ENCODE peak calls at places on chromosomes 2 and 18, in seven cellular contexts. One of them, this sample, is unnamed.

GRCh38 chr2:149020432-149020851 is 18.1 kb upstream of the LYPD6B start:
- DNase-seq in heart left ventricle: no peak
- DNase-seq in sigmoid colon: no peak
- DNase-seq in CD4-positive, alpha-beta memory T cell: no peak
- DNase-seq in fibroblast of lung: no peak
- DNase-seq in heart right ventricle: no peak
- DNase-seq in CD8-positive, alpha-beta memory T cell: no peak
- DNase-seq in this sample: no peak

GRCh38 chr18:34742761-34743366 is 32.8 kb downstream of the DTNA start:
- DNase-seq in heart left ventricle: no peak
- DNase-seq in sigmoid colon: peak; percentile 68
- DNase-seq in CD4-positive, alpha-beta memory T cell: no peak
- DNase-seq in fibroblast of lung: no peak
- DNase-seq in heart right ventricle: no peak
- DNase-seq in CD8-positive, alpha-beta memory T cell: no peak
- DNase-seq in this sample: no peak

GRCh38 chr2:124048102-124048501 is 23.0 kb downstream of the CNTNAP5 start:
- DNase-seq in heart left ventricle: no peak
- DNase-seq in sigmoid colon: no peak
- DNase-seq in CD4-positive, alpha-beta memory T cell: no peak
- DNase-seq in fibroblast of lung: no peak
- DNase-seq in heart right ventricle: no peak
- DNase-seq in CD8-positive, alpha-beta memory T cell: no peak
- DNase-seq in this sample: no peak

GRCh38 chr2:29275186-29275585 is 160.0 kb downstream of the CLIP4 start:
- DNase-seq in heart left ventricle: no peak
- DNase-seq in sigmoid colon: peak; percentile 14
- DNase-seq in CD4-positive, alpha-beta memory T cell: no peak
- DNase-seq in fibroblast of lung: no peak
- DNase-seq in heart right ventricle: no peak
- DNase-seq in CD8-positive, alpha-beta memory T cell: no peak
- DNase-seq in this sample: no peak

GRCh38 chr2:774436-774835 is 97.2 kb upstream of the TMEM18 start:
- DNase-seq in heart left ventricle: no peak
- DNase-seq in sigmoid colon: no peak
- DNase-seq in CD4-positive, alpha-beta memory T cell: no peak
- DNase-seq in fibroblast of lung: no peak
- DNase-seq in heart right ventricle: no peak
- DNase-seq in CD8-positive, alpha-beta memory T cell: no peak
- DNase-seq in this sample: no peak

GRCh38 chr18:79914614-79915160 is 36.8 kb downstream of the SLC66A2 start:
- DNase-seq in heart left ventricle: no peak
- DNase-seq in sigmoid colon: no peak
- DNase-seq in CD4-positive, alpha-beta memory T cell: no peak
- DNase-seq in fibroblast of lung: no peak
- DNase-seq in heart right ventricle: no peak
- DNase-seq in CD8-positive, alpha-beta memory T cell: peak; percentile 42
- DNase-seq in this sample: no peak

GRCh38 chr2:121860033-121860810 is 104.8 kb downstream of the TSN start:
- DNase-seq in heart left ventricle: no peak
- DNase-seq in sigmoid colon: no peak
- DNase-seq in CD4-positive, alpha-beta memory T cell: no peak
- DNase-seq in fibroblast of lung: peak; percentile 58
- DNase-seq in heart right ventricle: no peak
- DNase-seq in CD8-positive, alpha-beta memory T cell: no peak
- DNase-seq in this sample: no peak

GRCh38 chr2:183543731-183544130 is 419.5 kb downstream of the NUP35 start:
- DNase-seq in heart left ventricle: no peak
- DNase-seq in sigmoid colon: no peak
- DNase-seq in CD4-positive, alpha-beta memory T cell: no peak
- DNase-seq in fibroblast of lung: no peak
- DNase-seq in heart right ventricle: no peak
- DNase-seq in CD8-positive, alpha-beta memory T cell: no peak
- DNase-seq in this sample: no peak

GRCh38 chr2:197134206-197134605 is 176.4 kb downstream of the ANKRD44 start:
- DNase-seq in heart left ventricle: no peak
- DNase-seq in sigmoid colon: no peak
- DNase-seq in CD4-positive, alpha-beta memory T cell: no peak
- DNase-seq in fibroblast of lung: peak; percentile 45
- DNase-seq in heart right ventricle: no peak
- DNase-seq in CD8-positive, alpha-beta memory T cell: no peak
- DNase-seq in this sample: no peak

GRCh38 chr2:111205774-111206173 is 85.1 kb downstream of the BCL2L11 start:
- DNase-seq in heart left ventricle: no peak
- DNase-seq in sigmoid colon: no peak
- DNase-seq in CD4-positive, alpha-beta memory T cell: no peak
- DNase-seq in fibroblast of lung: no peak
- DNase-seq in heart right ventricle: no peak
- DNase-seq in CD8-positive, alpha-beta memory T cell: no peak
- DNase-seq in this sample: no peak

GRCh38 chr18:74905245-74905644 is 303.7 kb downstream of the PTGR3 start:
- DNase-seq in heart left ventricle: no peak
- DNase-seq in sigmoid colon: peak; percentile 89
- DNase-seq in CD4-positive, alpha-beta memory T cell: no peak
- DNase-seq in fibroblast of lung: no peak
- DNase-seq in heart right ventricle: peak; percentile 19
- DNase-seq in CD8-positive, alpha-beta memory T cell: no peak
- DNase-seq in this sample: no peak

GRCh38 chr2:18253686-18254197 is 306.7 kb downstream of the RDH14 start:
- DNase-seq in heart left ventricle: no peak
- DNase-seq in sigmoid colon: no peak
- DNase-seq in CD4-positive, alpha-beta memory T cell: no peak
- DNase-seq in fibroblast of lung: no peak
- DNase-seq in heart right ventricle: no peak
- DNase-seq in CD8-positive, alpha-beta memory T cell: no peak
- DNase-seq in this sample: no peak

GRCh38 chr2:240655931-240656886 is 26.5 kb downstream of the AQP12B start:
- DNase-seq in heart left ventricle: no peak
- DNase-seq in sigmoid colon: peak; percentile 36
- DNase-seq in CD4-positive, alpha-beta memory T cell: no peak
- DNase-seq in fibroblast of lung: no peak
- DNase-seq in heart right ventricle: no peak
- DNase-seq in CD8-positive, alpha-beta memory T cell: no peak
- DNase-seq in this sample: no peak

GRCh38 chr2:192029089-192029488 is 165.6 kb downstream of the TMEFF2 start:
- DNase-seq in heart left ventricle: no peak
- DNase-seq in sigmoid colon: no peak
- DNase-seq in CD4-positive, alpha-beta memory T cell: no peak
- DNase-seq in fibroblast of lung: peak; percentile 24
- DNase-seq in heart right ventricle: no peak
- DNase-seq in CD8-positive, alpha-beta memory T cell: no peak
- DNase-seq in this sample: no peak

GRCh38 chr2:38499921-38500634 is 102.7 kb downstream of the HNRNPLL start:
- DNase-seq in heart left ventricle: no peak
- DNase-seq in sigmoid colon: peak; percentile 83
- DNase-seq in CD4-positive, alpha-beta memory T cell: no peak
- DNase-seq in fibroblast of lung: no peak
- DNase-seq in heart right ventricle: no peak
- DNase-seq in CD8-positive, alpha-beta memory T cell: no peak
- DNase-seq in this sample: peak; percentile 37

GRCh38 chr18:60417946-60418345 is 45.4 kb upstream of the MC4R start:
- DNase-seq in heart left ventricle: no peak
- DNase-seq in sigmoid colon: no peak
- DNase-seq in CD4-positive, alpha-beta memory T cell: no peak
- DNase-seq in fibroblast of lung: no peak
- DNase-seq in heart right ventricle: no peak
- DNase-seq in CD8-positive, alpha-beta memory T cell: no peak
- DNase-seq in this sample: no peak

GRCh38 chr2:106977707-106978106 is 91.7 kb upstream of the ST6GAL2 start:
- DNase-seq in heart left ventricle: no peak
- DNase-seq in sigmoid colon: no peak
- DNase-seq in CD4-positive, alpha-beta memory T cell: no peak
- DNase-seq in fibroblast of lung: peak; percentile 78
- DNase-seq in heart right ventricle: no peak
- DNase-seq in CD8-positive, alpha-beta memory T cell: no peak
- DNase-seq in this sample: no peak

GRCh38 chr2:231393149-231394131 is 2.1 kb upstream of the B3GNT7 start:
- DNase-seq in heart left ventricle: no peak
- DNase-seq in sigmoid colon: no peak
- DNase-seq in CD4-positive, alpha-beta memory T cell: no peak
- DNase-seq in fibroblast of lung: no peak
- DNase-seq in heart right ventricle: no peak
- DNase-seq in CD8-positive, alpha-beta memory T cell: no peak
- DNase-seq in this sample: no peak

GRCh38 chr2:121260370-121261154 is 24.4 kb downstream of the TFCP2L1 start:
- DNase-seq in heart left ventricle: no peak
- DNase-seq in sigmoid colon: peak; percentile 74
- DNase-seq in CD4-positive, alpha-beta memory T cell: no peak
- DNase-seq in fibroblast of lung: no peak
- DNase-seq in heart right ventricle: no peak
- DNase-seq in CD8-positive, alpha-beta memory T cell: no peak
- DNase-seq in this sample: no peak

GRCh38 chr2:25090801-25091200 is 48.9 kb downstream of the EFR3B start:
- DNase-seq in heart left ventricle: no peak
- DNase-seq in sigmoid colon: no peak
- DNase-seq in CD4-positive, alpha-beta memory T cell: no peak
- DNase-seq in fibroblast of lung: no peak
- DNase-seq in heart right ventricle: no peak
- DNase-seq in CD8-positive, alpha-beta memory T cell: no peak
- DNase-seq in this sample: no peak

GRCh38 chr2:36481709-36482108 is 116.3 kb downstream of the FEZ2 start:
- DNase-seq in heart left ventricle: no peak
- DNase-seq in sigmoid colon: no peak
- DNase-seq in CD4-positive, alpha-beta memory T cell: no peak
- DNase-seq in fibroblast of lung: no peak
- DNase-seq in heart right ventricle: no peak
- DNase-seq in CD8-positive, alpha-beta memory T cell: no peak
- DNase-seq in this sample: no peak

GRCh38 chr2:203706403-203706802 is at the start of gene CD28:
- DNase-seq in heart left ventricle: peak; percentile 65
- DNase-seq in sigmoid colon: peak; percentile 69
- DNase-seq in CD4-positive, alpha-beta memory T cell: peak; percentile 94
- DNase-seq in fibroblast of lung: no peak
- DNase-seq in heart right ventricle: peak; percentile 19
- DNase-seq in CD8-positive, alpha-beta memory T cell: peak; percentile 94
- DNase-seq in this sample: no peak

GRCh38 chr2:172340394-172340793 is 87.0 kb upstream of the ITGA6 start:
- DNase-seq in heart left ventricle: no peak
- DNase-seq in sigmoid colon: no peak
- DNase-seq in CD4-positive, alpha-beta memory T cell: no peak
- DNase-seq in fibroblast of lung: peak; percentile 9
- DNase-seq in heart right ventricle: no peak
- DNase-seq in CD8-positive, alpha-beta memory T cell: no peak
- DNase-seq in this sample: no peak

GRCh38 chr18:32040936-32041335 is 22.3 kb downstream of the RNF125 start:
- DNase-seq in heart left ventricle: no peak
- DNase-seq in sigmoid colon: no peak
- DNase-seq in CD4-positive, alpha-beta memory T cell: peak; percentile 75
- DNase-seq in fibroblast of lung: no peak
- DNase-seq in heart right ventricle: no peak
- DNase-seq in CD8-positive, alpha-beta memory T cell: peak; percentile 76
- DNase-seq in this sample: no peak

GRCh38 chr2:234031207-234031606 is 19.3 kb upstream of the SPP2 start:
- DNase-seq in heart left ventricle: no peak
- DNase-seq in sigmoid colon: no peak
- DNase-seq in CD4-positive, alpha-beta memory T cell: no peak
- DNase-seq in fibroblast of lung: peak; percentile 23
- DNase-seq in heart right ventricle: no peak
- DNase-seq in CD8-positive, alpha-beta memory T cell: no peak
- DNase-seq in this sample: no peak
- H3K36me3 ChIP-seq in heart left ventricle: no peaks in the 10 kb centered on the region
- H3K36me3 ChIP-seq in sigmoid colon: no peaks in the 10 kb centered on the region
- H3K36me3 ChIP-seq in CD4-positive, alpha-beta memory T cell: no peaks in the 10 kb centered on the region
- H3K36me3 ChIP-seq in fibroblast of lung: no peaks in the 10 kb centered on the region
- H3K36me3 ChIP-seq in heart right ventricle: no peaks in the 10 kb centered on the region
- H3K36me3 ChIP-seq in CD8-positive, alpha-beta memory T cell: no peaks in the 10 kb centered on the region
- H3K36me3 ChIP-seq in this sample: no peaks in the 10 kb centered on the region

DNA sequence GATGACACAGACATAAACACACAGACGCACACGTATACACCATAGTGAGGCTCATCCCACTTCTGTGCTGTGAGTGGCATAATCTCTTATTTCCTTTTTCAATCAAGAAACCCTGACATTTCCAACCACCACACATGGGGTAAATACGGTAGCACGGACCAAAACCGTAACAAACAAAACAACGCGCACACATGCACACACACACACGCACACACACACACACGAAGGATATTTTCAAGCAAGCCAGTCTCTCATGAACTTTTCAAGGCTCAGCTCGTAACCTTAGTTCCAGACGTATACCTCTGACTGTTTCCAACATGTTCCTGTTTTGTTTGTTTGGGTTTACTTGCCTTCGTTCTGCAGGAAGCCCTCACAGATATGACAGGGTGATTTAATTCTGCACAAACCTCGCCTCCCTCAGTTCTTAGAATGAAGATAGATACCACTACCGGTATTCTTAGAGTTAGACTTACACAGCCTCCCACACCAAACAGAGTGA is 119.8 kb downstream of the BCL2 start:
- DNase-seq in heart left ventricle: no peak
- DNase-seq in sigmoid colon: no peak
- DNase-seq in CD4-positive, alpha-beta memory T cell: peak; percentile 66
- DNase-seq in fibroblast of lung: no peak
- DNase-seq in heart right ventricle: no peak
- DNase-seq in CD8-positive, alpha-beta memory T cell: peak; percentile 64
- DNase-seq in this sample: no peak
- H3K4me3 ChIP-seq in heart left ventricle: no peak overlapping the region
- H3K4me3 ChIP-seq in sigmoid colon: no peak overlapping the region
- H3K4me3 ChIP-seq in CD4-positive, alpha-beta memory T cell: peak overlapping the region; percentile 64
- H3K4me3 ChIP-seq in fibroblast of lung: no peak overlapping the region
- H3K4me3 ChIP-seq in heart right ventricle: no peak overlapping the region
- H3K4me3 ChIP-seq in CD8-positive, alpha-beta memory T cell: peak overlapping the region; percentile 87
- H3K4me3 ChIP-seq in this sample: no peak overlapping the region

GRCh38 chr2:200538139-200538538 is 12.1 kb downstream of the SGO2 start:
- DNase-seq in heart left ventricle: no peak
- DNase-seq in sigmoid colon: no peak
- DNase-seq in CD4-positive, alpha-beta memory T cell: no peak
- DNase-seq in fibroblast of lung: no peak
- DNase-seq in heart right ventricle: no peak
- DNase-seq in CD8-positive, alpha-beta memory T cell: no peak
- DNase-seq in this sample: no peak
- H3K36me3 ChIP-seq in heart left ventricle: no peaks in the 10 kb centered on the region
- H3K36me3 ChIP-seq in sigmoid colon: no peaks in the 10 kb centered on the region
- H3K36me3 ChIP-seq in CD4-positive, alpha-beta memory T cell: no peaks in the 10 kb centered on the region
- H3K36me3 ChIP-seq in fibroblast of lung: peaks cover 1% of the 10 kb centered on the region
- H3K36me3 ChIP-seq in heart right ventricle: peaks cover 7% of the 10 kb centered on the region
- H3K36me3 ChIP-seq in CD8-positive, alpha-beta memory T cell: no peaks in the 10 kb centered on the region
- H3K36me3 ChIP-seq in this sample: no peaks in the 10 kb centered on the region

DNA sequence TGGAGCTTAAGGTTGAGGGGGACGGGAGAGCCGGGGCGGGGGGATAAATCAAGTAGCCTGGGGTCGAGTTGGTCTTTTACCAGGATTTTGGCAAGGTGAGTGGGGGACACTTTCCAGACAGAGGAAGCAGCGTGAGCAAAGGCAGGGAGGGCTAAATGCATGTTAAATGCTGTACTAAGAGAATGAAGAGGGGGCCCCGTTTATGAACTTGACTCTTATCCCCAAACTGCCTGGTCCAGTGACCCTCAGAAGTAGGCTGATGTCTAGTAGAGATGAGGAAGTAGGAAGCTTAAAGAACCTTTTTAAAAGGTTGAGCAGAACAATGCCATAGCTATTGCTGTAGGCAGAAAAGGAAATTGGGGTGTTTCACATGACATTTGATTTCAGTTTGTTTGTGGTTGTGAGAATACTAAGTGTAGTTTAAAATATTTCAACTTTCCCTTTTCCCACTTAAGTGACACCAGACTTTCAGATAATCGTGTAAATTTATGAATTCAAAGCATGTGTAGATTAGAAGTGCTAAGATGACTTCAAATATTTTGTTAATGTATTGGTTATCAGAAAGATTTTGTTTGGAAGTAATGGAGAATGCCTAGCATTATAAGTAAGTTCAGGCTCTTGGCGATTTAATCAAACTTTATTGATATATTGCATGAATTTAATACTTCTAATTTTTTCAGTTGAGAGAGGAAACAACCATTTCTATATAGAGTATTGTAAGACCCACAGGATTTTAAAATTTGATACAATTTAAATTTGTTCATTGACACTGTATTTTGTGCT is 1.8 kb downstream of the REL start:
- DNase-seq in heart left ventricle: no peak
- DNase-seq in sigmoid colon: no peak
- DNase-seq in CD4-positive, alpha-beta memory T cell: peak; percentile 32
- DNase-seq in fibroblast of lung: peak; percentile 31
- DNase-seq in heart right ventricle: no peak
- DNase-seq in CD8-positive, alpha-beta memory T cell: no peak
- DNase-seq in this sample: no peak
- H3K4me3 ChIP-seq in heart left ventricle: peak overlapping the region; percentile 72
- H3K4me3 ChIP-seq in sigmoid colon: peak overlapping the region; percentile 95
- H3K4me3 ChIP-seq in CD4-positive, alpha-beta memory T cell: peak overlapping the region; percentile 85
- H3K4me3 ChIP-seq in fibroblast of lung: peak overlapping the region; percentile 92
- H3K4me3 ChIP-seq in heart right ventricle: peak overlapping the region; percentile 85
- H3K4me3 ChIP-seq in CD8-positive, alpha-beta memory T cell: peak overlapping the region; percentile 78
- H3K4me3 ChIP-seq in this sample: peak overlapping the region; percentile 85

This sample was measured in psoas muscle.